ENCODE peak calls at places on chromosomes 3 and 15, in nine cellular contexts. C is mucosa of descending colon, W is AG09319, U is lower lobe of right lung, O is osteocyte, P is DND-41, B is hepatocyte, Z is PC-9, S is HFF-Myc. L is an unnamed sample.
A peak's percentile ranks its signal among the peaks of the same experiment; 100 is the strongest.

GRCh38 chr3:140148824-140149390 is 213.9 kb downstream of the CLSTN2 start:
- DNase-seq in C (no peak), W (no peak), U (no peak), O (no peak), P (no peak), B (no peak), Z (no peak), S (no peak), L (no peak)

GRCh38 chr15:36208868-36209582 is 370.4 kb upstream of the CDIN1 start:
- DNase-seq in C (no peak), W (no peak), U (no peak), O (no peak), P (no peak), B (no peak), Z (no peak), S (no peak), L (no peak)

GRCh38 chr3:152019516-152019915 is 146.1 kb downstream of the SUCNR1 start:
- DNase-seq in C (no peak), W (no peak), U (no peak), O (no peak), P (no peak), B (no peak), Z (peak; percentile 20), S (no peak), L (no peak)

GRCh38 chr3:33315826-33316225 is 38.6 kb downstream of the FBXL2 start:
- DNase-seq in C (no peak), W (no peak), U (no peak), O (no peak), P (no peak), B (no peak), Z (no peak), S (no peak), L (no peak)

GRCh38 chr3:126436826-126437717 is 38.6 kb downstream of the ZXDC start:
- DNase-seq in C (no peak), W (no peak), U (no peak), O (peak; percentile 65), P (no peak), B (no peak), Z (no peak), S (no peak), L (no peak)

GRCh38 chr3:54366839-54367238 is 244.5 kb downstream of the CACNA2D3 start:
- DNase-seq in C (peak; percentile 24), W (no peak), U (no peak), O (no peak), P (no peak), B (no peak), Z (no peak), S (no peak), L (no peak)

GRCh38 chr15:57395292-57395691 is 19.0 kb downstream of the CGNL1 start:
- DNase-seq in C (no peak), W (no peak), U (no peak), O (no peak), P (no peak), B (peak; percentile 51), Z (no peak), S (peak; percentile 38), L (no peak)

GRCh38 chr3:116102037-116102436 is 343.2 kb downstream of the LSAMP start:
- DNase-seq in C (no peak), W (no peak), U (no peak), O (no peak), P (no peak), B (no peak), Z (no peak), S (no peak), L (no peak)

GRCh38 chr15:41934843-41935242 is 37.5 kb downstream of the EHD4 start:
- DNase-seq in C (peak; percentile 52), W (no peak), U (peak; percentile 54), O (no peak), P (peak; percentile 86), B (no peak), Z (peak; percentile 69), S (no peak), L (peak; percentile 64)

GRCh38 chr3:155188036-155188435 is 105.4 kb downstream of the STRIT1 start:
- DNase-seq in C (no peak), W (peak; percentile 19), U (no peak), O (no peak), P (no peak), B (no peak), Z (no peak), S (no peak), L (no peak)

GRCh38 chr15:29401644-29402043 is 132.0 kb upstream of the NSMCE3 start:
- DNase-seq in C (peak; percentile 16), W (no peak), U (no peak), O (no peak), P (no peak), B (no peak), Z (no peak), S (no peak), L (no peak)

GRCh38 chr15:47411733-47412530 is 305.4 kb upstream of the SEMA6D start:
- DNase-seq in C (no peak), W (no peak), U (no peak), O (no peak), P (no peak), B (no peak), Z (no peak), S (no peak), L (no peak)

GRCh38 chr3:7793786-7794185 is 707.8 kb upstream of the LMCD1 start:
- DNase-seq in C (no peak), W (no peak), U (no peak), O (no peak), P (no peak), B (no peak), Z (no peak), S (no peak), L (no peak)

GRCh38 chr3:138364356-138365252 is 16.2 kb downstream of the MRAS start:
- DNase-seq in C (no peak), W (no peak), U (no peak), O (no peak), P (no peak), B (no peak), Z (no peak), S (no peak), L (no peak)

GRCh38 chr15:61186905-61187865 is 41.9 kb downstream of the RORA start:
- DNase-seq in C (no peak), W (no peak), U (peak; percentile 56), O (no peak), P (no peak), B (no peak), Z (no peak), S (no peak), L (no peak)

GRCh38 chr3:169914321-169914720 is 2.9 kb downstream of the SAMD7 start:
- DNase-seq in C (no peak), W (no peak), U (no peak), O (peak; percentile 11), P (no peak), B (peak; percentile 10), Z (peak; percentile 29), S (peak; percentile 1), L (no peak)

GRCh38 chr3:169907476-169907875 is 3.9 kb upstream of the SAMD7 start:
- DNase-seq in C (no peak), W (no peak), U (no peak), O (no peak), P (no peak), B (no peak), Z (no peak), S (no peak), L (no peak)

GRCh38 chr3:169913270-169913780 is 2.0 kb downstream of the SAMD7 start:
- DNase-seq in C (no peak), W (no peak), U (no peak), O (peak; percentile 6), P (no peak), B (no peak), Z (no peak), S (no peak), L (no peak)

GRCh38 chr3:169907944-169908343 is 3.4 kb upstream of the SAMD7 start:
- DNase-seq in C (no peak), W (no peak), U (no peak), O (no peak), P (no peak), B (no peak), Z (no peak), S (no peak), L (no peak)

GRCh38 chr3:169911272-169911671 is at the start of gene SAMD7:
- DNase-seq in C (no peak), W (no peak), U (no peak), O (no peak), P (no peak), B (no peak), Z (no peak), S (no peak), L (no peak)
- TF ChIP-seq CTCF in C (no peak), W (no peak), U (no peak), O (no peak), P (no peak), B (no peak), Z (no peak), S (no peak), L (no peak)

GRCh38 chr3:110886514-110886913 is 185.1 kb upstream of the NECTIN3 start:
- DNase-seq in C (no peak), W (no peak), U (no peak), O (no peak), P (no peak), B (no peak), Z (no peak), S (no peak), L (no peak)

GRCh38 chr3:110878692-110879091 is 192.9 kb upstream of the NECTIN3 start:
- DNase-seq in C (no peak), W (no peak), U (no peak), O (no peak), P (no peak), B (no peak), Z (no peak), S (no peak), L (no peak)

GRCh38 chr3:110881069-110881468 is 190.5 kb upstream of the NECTIN3 start:
- DNase-seq in C (peak; percentile 68), W (no peak), U (peak; percentile 45), O (no peak), P (peak; percentile 74), B (peak; percentile 46), Z (peak; percentile 3), S (no peak), L (no peak)
- TF ChIP-seq CTCF in C (no peak), W (no peak), U (no peak), O (peak; percentile 27), P (peak; percentile 81), B (peak; percentile 10), Z (peak; percentile 48), S (no peak), L (no peak)

GRCh38 chr3:51538459-51539290 is at the start of gene RAD54L2:
- DNase-seq in C (peak; percentile 85), W (peak; percentile 51), U (peak; percentile 88), O (peak; percentile 93), P (peak; percentile 81), B (peak; percentile 93), Z (peak; percentile 81), S (peak; percentile 35), L (peak; percentile 93)
- TF ChIP-seq CTCF in C (no peak), W (no peak), U (peak; percentile 44), O (peak; percentile 48), P (peak; percentile 45), B (peak; percentile 27), Z (no peak), S (no peak), L (peak; percentile 23)

DNA sequence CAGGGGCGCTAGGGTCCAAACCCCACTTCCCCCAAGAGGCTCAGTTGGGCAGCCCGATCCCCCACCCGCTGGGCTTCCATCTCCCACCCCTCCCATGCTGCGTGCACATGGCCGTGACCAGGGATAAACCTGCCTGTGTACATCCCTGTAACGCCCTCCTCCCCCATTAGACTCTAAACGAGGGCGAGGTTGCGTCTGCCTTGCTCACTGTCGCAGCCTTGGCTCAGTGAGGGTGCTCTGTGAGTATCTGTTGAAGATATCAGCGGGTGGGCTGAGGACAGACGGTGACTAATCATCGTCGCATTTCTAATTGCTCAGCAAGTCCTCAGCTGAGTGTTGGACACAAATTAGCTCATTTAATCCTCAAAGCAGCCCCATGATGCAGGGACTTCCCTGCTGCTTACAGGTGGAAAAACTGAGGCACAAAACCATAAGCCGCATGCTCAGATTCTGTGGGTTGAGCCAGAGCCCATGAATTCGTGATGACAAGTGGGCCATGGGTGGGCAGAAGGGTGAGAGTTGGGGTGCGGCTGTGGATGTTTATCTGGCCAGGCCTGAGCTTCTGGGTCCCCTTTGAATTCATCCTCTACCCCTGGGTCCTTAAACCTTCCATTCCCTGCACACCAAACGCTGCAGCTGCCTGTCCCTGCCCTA is 26.0 kb downstream of the FBLN2 start:
- DNase-seq in C (no peak), W (no peak), U (no peak), O (no peak), P (no peak), B (peak; percentile 62), Z (no peak), S (no peak), L (no peak)
- TF ChIP-seq CTCF in C (no peak), W (no peak), U (no peak), O (no peak), P (no peak), B (no peak), Z (no peak), S (no peak), L (no peak)

L was measured in GM13976.